ENCODE peak calls at places on chromosomes 7 and 10, in eight cellular contexts. G, O, E, Z, P, M, F and D are unnamed samples.

GRCh38 chr7:111409714-111410422 is 152.4 kb downstream of the IMMP2L start:
- DNase-seq in F (no peak), E (no peak), Z (no peak), M (no peak), G (no peak), O (no peak), P (no peak), D (no peak)

GRCh38 chr10:60978287-60979115 is 34.5 kb upstream of the RHOBTB1 start:
- DNase-seq in E (no peak), P (no peak), F (no peak), M (no peak), O (peak; percentile 54), G (no peak), Z (no peak), D (peak; percentile 59)

GRCh38 chr10:31645786-31646185 is 282.8 kb downstream of the ARHGAP12 start:
- DNase-seq in Z (no peak), P (no peak), F (no peak), O (peak; percentile 24), E (no peak), G (no peak), M (no peak), D (no peak)

GRCh38 chr10:88330174-88330573 is 252.9 kb downstream of the RNLS start:
- DNase-seq in G (no peak), Z (no peak), M (no peak), E (no peak), F (no peak), O (no peak), P (no peak), D (no peak)

GRCh38 chr7:20700491-20701231 is 85.2 kb downstream of the ABCB5 start:
- DNase-seq in P (no peak), E (no peak), F (no peak), G (no peak), O (no peak), M (no peak), Z (no peak), D (no peak)

GRCh38 chr7:116329845-116330503 is 119.6 kb downstream of the TES start:
- DNase-seq in E (no peak), P (no peak), F (no peak), G (no peak), Z (no peak), M (no peak), O (no peak), D (no peak)

GRCh38 chr7:127252380-127252718 is 392 bp downstream of the GRM8 start:
- DNase-seq in E (no peak), P (no peak), G (no peak), M (no peak), O (no peak), F (no peak), Z (no peak), D (no peak)

GRCh38 chr7:64183126-64183742 is 23.8 kb upstream of the ZNF735 start:
- DNase-seq in G (no peak), M (no peak), P (no peak), Z (peak; percentile 32), O (no peak), E (no peak), F (peak; percentile 13), D (peak; percentile 25)

GRCh38 chr10:68330852-68331454 is 911 bp upstream of the HNRNPH3 start:
- DNase-seq in O (no peak), F (no peak), E (peak; percentile 27), Z (peak; percentile 40), G (no peak), P (peak; percentile 84), M (peak; percentile 52), D (peak; percentile 48)

GRCh38 chr7:81908220-81908619 is 138.4 kb upstream of the HGF start:
- DNase-seq in P (no peak), Z (no peak), F (no peak), M (no peak), G (no peak), E (no peak), O (no peak), D (no peak)

GRCh38 chr7:150736864-150737263 is 354 bp upstream of the GIMAP5 start:
- DNase-seq in O (no peak), Z (no peak), M (no peak), P (no peak), G (no peak), F (no peak), E (no peak), D (no peak)

GRCh38 chr10:26274391-26274790 is 57.8 kb downstream of the GAD2 start:
- DNase-seq in E (no peak), P (no peak), G (no peak), M (no peak), Z (peak; percentile 52), O (no peak), F (no peak), D (peak; percentile 36)

GRCh38 chr7:132546366-132547145 is 29.7 kb downstream of the PLXNA4 start:
- DNase-seq in O (no peak), M (no peak), G (no peak), E (no peak), F (no peak), Z (no peak), P (no peak), D (no peak)

GRCh38 chr10:3085785-3086567 is 18.6 kb downstream of the PFKP start:
- DNase-seq in M (no peak), Z (no peak), G (no peak), P (no peak), O (no peak), F (no peak), E (no peak), D (no peak)

GRCh38 chr7:139947021-139947420 is 115.7 kb downstream of the PARP12 start:
- DNase-seq in O (no peak), P (no peak), G (no peak), F (no peak), E (no peak), Z (no peak), M (no peak), D (no peak)

GRCh38 chr10:5584895-5585516 is 60.2 kb downstream of the CALML3 start:
- DNase-seq in Z (no peak), E (no peak), G (no peak), M (no peak), F (peak; percentile 79), P (no peak), O (peak; percentile 86), D (no peak)

GRCh38 chr10:93813507-93814465 is 56.0 kb downstream of the LGI1 start:
- DNase-seq in F (peak; percentile 43), E (peak; percentile 73), M (no peak), Z (peak; percentile 48), O (peak; percentile 64), P (no peak), G (no peak), D (peak; percentile 67)

GRCh38 chr10:70178139-70178725 is 7.9 kb upstream of the SAR1A start:
- DNase-seq in G (no peak), F (no peak), E (no peak), O (no peak), Z (no peak), P (no peak), M (no peak), D (no peak)

GRCh38 chr7:98278936-98279335 is 2.5 kb upstream of the BRI3 start:
- DNase-seq in Z (no peak), G (no peak), M (no peak), O (no peak), E (no peak), F (no peak), P (no peak), D (no peak)

GRCh38 chr10:119029613-119030420 is at the start of gene NANOS1:
- DNase-seq in G (no peak), P (no peak), Z (no peak), M (no peak), F (peak; percentile 48), O (no peak), E (no peak), D (no peak)

GRCh38 chr10:119026301-119027110 is 3.0 kb upstream of the NANOS1 start:
- DNase-seq in E (no peak), O (no peak), G (no peak), M (no peak), F (no peak), P (no peak), Z (no peak), D (no peak)

GRCh38 chr10:119031496-119032059 is 2.1 kb downstream of the NANOS1 start:
- DNase-seq in F (no peak), E (no peak), G (no peak), O (no peak), M (no peak), P (no peak), Z (no peak), D (no peak)

GRCh38 chr10:119028900-119029612 is 458 bp upstream of the NANOS1 start:
- DNase-seq in G (peak; percentile 82), O (peak; percentile 85), Z (peak; percentile 92), E (peak; percentile 89), M (peak; percentile 87), F (peak; percentile 70), P (peak; percentile 96), D (peak; percentile 86)

DNA sequence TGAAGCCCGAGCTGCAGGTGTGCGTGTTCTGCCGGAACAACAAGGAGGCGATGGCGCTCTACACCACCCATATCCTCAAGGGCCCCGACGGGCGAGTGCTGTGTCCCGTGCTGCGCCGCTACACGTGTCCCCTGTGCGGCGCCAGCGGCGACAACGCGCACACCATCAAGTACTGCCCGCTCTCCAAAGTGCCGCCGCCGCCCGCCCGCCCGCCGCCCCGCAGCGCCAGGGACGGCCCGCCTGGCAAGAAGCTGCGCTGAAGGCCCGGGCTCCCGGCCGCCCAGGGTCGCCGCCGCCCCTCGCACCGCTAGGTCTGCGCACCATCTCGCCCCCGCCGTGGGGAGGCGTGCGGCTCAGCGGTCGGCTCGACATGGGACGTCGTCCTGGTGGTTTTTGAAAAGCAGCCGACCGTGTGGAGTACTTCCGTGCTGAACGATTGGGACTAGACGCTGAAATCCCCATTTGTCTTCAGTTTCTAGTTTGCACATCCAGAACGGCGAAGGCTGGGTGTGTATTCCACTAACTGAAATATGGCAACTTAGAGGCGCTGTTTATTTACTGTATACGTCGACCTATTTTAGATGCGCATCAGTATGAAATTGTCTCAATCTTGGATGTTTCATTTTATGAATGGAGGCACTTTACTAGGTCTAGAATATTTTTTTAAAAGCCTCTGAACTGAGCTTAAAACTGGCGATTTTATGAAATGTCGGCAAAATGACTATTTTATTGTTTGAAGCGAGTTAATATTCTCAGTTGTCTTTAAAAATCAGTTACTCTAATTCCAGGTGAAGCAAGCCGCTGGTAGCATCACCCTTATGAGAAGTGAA is 1.1 kb downstream of the NANOS1 start:
- DNase-seq in M (no peak), E (peak; percentile 60), F (no peak), Z (peak; percentile 60), O (peak; percentile 64), P (no peak), G (no peak), D (peak; percentile 60)
- TF ChIP-seq POLR2A in M (no peak), E (no peak), F (no peak), Z (no peak), O (no peak), P (no peak), G (no peak), D (no peak)

GRCh38 chr10:1048732-1049424 is at the start of gene IDI1:
- DNase-seq in F (peak; percentile 77), M (peak; percentile 97), Z (peak; percentile 99), E (peak; percentile 97), P (peak; percentile 99), O (peak; percentile 94), G (peak; percentile 96), D (peak; percentile 98)
- TF ChIP-seq POLR2A in F (peak; percentile 95), M (peak; percentile 91), Z (peak; percentile 99), E (peak; percentile 97), P (no peak), O (peak; percentile 50), G (peak; percentile 50), D (peak; percentile 94)

GRCh38 chr7:159006610-159007130 is 138.0 kb downstream of the VIPR2 start:
- DNase-seq in G (no peak), O (no peak), Z (no peak), E (no peak), F (no peak), P (no peak), M (no peak), D (no peak)
- TF ChIP-seq POLR2A in G (no peak), O (no peak), Z (no peak), E (no peak), F (no peak), P (no peak), M (no peak), D (no peak)

GRCh38 chr7:7665031-7665430 is 24.5 kb downstream of the UMAD1 start:
- DNase-seq in F (no peak), M (no peak), O (no peak), Z (no peak), E (no peak), P (no peak), G (no peak), D (no peak)
- TF ChIP-seq POLR2A in F (no peak), M (no peak), O (no peak), Z (no peak), E (no peak), P (no peak), G (no peak), D (no peak)